ENCODE peak calls at places on chromosomes 7 and 10, in seven cellular contexts. P is LHCN-M2; J is KG1; Y is transverse colon; T is activated T-cell treated with anti-CD3 and anti-CD28 coated beads, Interleukin-2, amount 50 U/mL, for 72 hours; O is mesendoderm; R is stimulated activated CD8-positive, alpha-beta memory T cell treated with anti-CD3 and anti-CD28 coated beads, Interleukin-7, amount 100 ng/mL, for 1 hour. V is an unnamed sample.

GRCh38 chr7:28984631-28985030 is 26.5 kb upstream of the TRIL start:
- DNase-seq in Y (peak), J (no peak), R (no peak), T (no peak), P (peak), O (peak), V (no peak)

GRCh38 chr7:725223-726005 is 1.1 kb upstream of the DNAAF5 start:
- DNase-seq in P (peak), J (no peak), T (no peak), R (no peak), O (no peak), Y (no peak), V (no peak)

GRCh38 chr7:74084722-74085578 is 1.3 kb downstream of the LIMK1 start:
- DNase-seq in T (no peak), O (no peak), R (no peak), J (no peak), P (peak), Y (no peak), V (no peak)

GRCh38 chr10:95214793-95215192 is 20.8 kb downstream of the ACSM6 start:
- DNase-seq in R (no peak), P (no peak), O (no peak), T (no peak), Y (no peak), J (no peak), V (no peak)

GRCh38 chr10:123665371-123666286 is 526 bp upstream of the GPR26 start:
- DNase-seq in R (no peak), O (no peak), T (no peak), P (no peak), Y (no peak), J (no peak), V (no peak)

GRCh38 chr10:88715517-88715916 is 9.5 kb downstream of the LIPK start:
- DNase-seq in T (no peak), R (no peak), P (no peak), J (no peak), O (no peak), Y (no peak), V (no peak)

GRCh38 chr10:25226775-25227682 is 52.2 kb downstream of the GPR158 start:
- DNase-seq in Y (peak), J (no peak), T (peak), O (peak), R (no peak), P (peak), V (no peak)

GRCh38 chr10:15791816-15792524 is 68.3 kb downstream of the MINDY3 start:
- DNase-seq in T (no peak), P (peak), Y (no peak), R (no peak), O (no peak), J (no peak), V (no peak)

GRCh38 chr10:106711313-106711906 is 453.1 kb downstream of the SORCS1 start:
- DNase-seq in O (peak), R (peak), T (peak), J (no peak), P (no peak), Y (peak), V (no peak)

GRCh38 chr7:141073641-141074161 is at the start of gene TMEM178B:
- DNase-seq in T (peak), R (no peak), P (no peak), J (no peak), Y (no peak), O (peak), V (no peak)

GRCh38 chr10:10677479-10677878 is 340.2 kb upstream of the CELF2 start:
- DNase-seq in P (peak), R (no peak), J (no peak), T (peak), O (peak), Y (peak), V (no peak)